ENCODE peak calls at places on chromosome 13, in eight cellular contexts. J is upper lobe of right lung, S is body of pancreas, R is mucosa of descending colon, F is adrenal gland, X is WTC11, U is cardiac fibroblast, D is thoracic aorta. Q is an unnamed sample.

GRCh38 chr13:93108111-93108581 is 118.5 kb upstream of the GPC6 start:
- DNase-seq in J (no peak), S (no peak), R (no peak), F (no peak), X (no peak), U (peak), D (no peak), Q (no peak)

GRCh38 chr13:43102304-43102703 is 78.9 kb downstream of the DNAJC15 start:
- DNase-seq in J (no peak), S (no peak), R (no peak), F (no peak), X (no peak), U (no peak), D (no peak), Q (no peak)

GRCh38 chr13:36992362-36992761 is 6.8 kb downstream of the ALG5 start:
- DNase-seq in J (no peak), S (no peak), R (no peak), F (no peak), X (no peak), U (no peak), D (no peak), Q (no peak)

GRCh38 chr13:95388420-95389079 is 87.3 kb upstream of the ABCC4 start:
- DNase-seq in J (no peak), S (no peak), R (no peak), F (no peak), X (no peak), U (no peak), D (no peak), Q (no peak)

GRCh38 chr13:48574036-48574796 is 41.3 kb upstream of the RCBTB2 start:
- DNase-seq in J (no peak), S (no peak), R (no peak), F (no peak), X (no peak), U (no peak), D (no peak), Q (no peak)

GRCh38 chr13:93963266-93964131 is 516.0 kb downstream of the DCT start:
- DNase-seq in J (no peak), S (no peak), R (no peak), F (no peak), X (no peak), U (peak), D (no peak), Q (peak)

GRCh38 chr13:103039183-103039582 is 27.0 kb downstream of the SLC10A2 start:
- DNase-seq in J (no peak), S (no peak), R (no peak), F (no peak), X (no peak), U (no peak), D (no peak), Q (no peak)

GRCh38 chr13:24709186-24709913 is 29.1 kb downstream of the ATP12A start:
- DNase-seq in J (no peak), S (no peak), R (no peak), F (no peak), X (no peak), U (no peak), D (no peak), Q (no peak)

GRCh38 chr13:76873454-76873853 is 12.8 kb downstream of the KCTD12 start:
- DNase-seq in J (no peak), S (no peak), R (no peak), F (no peak), X (no peak), U (no peak), D (no peak), Q (no peak)

GRCh38 chr13:46679369-46680180 is 117.4 kb downstream of the ESD start:
- DNase-seq in J (no peak), S (no peak), R (no peak), F (no peak), X (no peak), U (peak), D (no peak), Q (peak)

GRCh38 chr13:105363747-105364177 is 1171.7 kb downstream of the EFNB2 start:
- DNase-seq in J (no peak), S (no peak), R (no peak), F (no peak), X (no peak), U (no peak), D (no peak), Q (no peak)

GRCh38 chr13:99388334-99388923 is 81.2 kb upstream of the GPR183 start:
- DNase-seq in J (no peak), S (no peak), R (no peak), F (peak), X (no peak), U (no peak), D (no peak), Q (no peak)

GRCh38 chr13:71979616-71980015 is 112.6 kb upstream of the DACH1 start:
- DNase-seq in J (no peak), S (peak), R (no peak), F (no peak), X (peak), U (no peak), D (no peak), Q (no peak)

GRCh38 chr13:103965506-103966243 is 899.5 kb upstream of the SLC10A2 start:
- DNase-seq in J (no peak), S (no peak), R (no peak), F (no peak), X (no peak), U (no peak), D (no peak), Q (no peak)

GRCh38 chr13:112133489-112134149 is 66.7 kb downstream of the SOX1 start:
- DNase-seq in J (peak), S (no peak), R (no peak), F (no peak), X (no peak), U (no peak), D (no peak), Q (no peak)

GRCh38 chr13:36801035-36801434 is 18.0 kb upstream of the RFXAP start:
- DNase-seq in J (no peak), S (no peak), R (no peak), F (no peak), X (no peak), U (no peak), D (no peak), Q (no peak)

GRCh38 chr13:29993716-29994488 is 143.5 kb upstream of the UBL3 start:
- DNase-seq in J (no peak), S (no peak), R (no peak), F (no peak), X (no peak), U (no peak), D (no peak), Q (no peak)

GRCh38 chr13:27969073-27969865 is at the start of gene CDX2:
- DNase-seq in J (no peak), S (peak), R (peak), F (no peak), X (peak), U (no peak), D (no peak), Q (no peak)

GRCh38 chr13:49367640-49368431 is 76.0 kb downstream of the CAB39L start:
- DNase-seq in J (no peak), S (no peak), R (no peak), F (no peak), X (no peak), U (peak), D (no peak), Q (no peak)

GRCh38 chr13:109156181-109156935 is 526.9 kb downstream of the MYO16 start:
- DNase-seq in J (peak), S (no peak), R (no peak), F (no peak), X (no peak), U (peak), D (no peak), Q (peak)

GRCh38 chr13:22201395-22201794 is 530.5 kb downstream of the FGF9 start:
- DNase-seq in J (no peak), S (no peak), R (no peak), F (no peak), X (no peak), U (no peak), D (no peak), Q (no peak)

GRCh38 chr13:53921473-53921872 is 892.9 kb downstream of the OLFM4 start:
- DNase-seq in J (peak), S (no peak), R (no peak), F (no peak), X (no peak), U (no peak), D (no peak), Q (no peak)

GRCh38 chr13:35984776-35985453 is 146.3 kb downstream of the DCLK1 start:
- DNase-seq in J (no peak), S (no peak), R (no peak), F (no peak), X (peak), U (no peak), D (no peak), Q (no peak)

GRCh38 chr13:24392972-24393371 is 83.6 kb downstream of the C1QTNF9 start:
- DNase-seq in J (no peak), S (no peak), R (no peak), F (no peak), X (no peak), U (no peak), D (no peak), Q (no peak)

GRCh38 chr13:20823071-20823470 is 49.3 kb upstream of the EEF1AKMT1 start:
- DNase-seq in J (no peak), S (no peak), R (no peak), F (no peak), X (no peak), U (no peak), D (no peak), Q (no peak)

GRCh38 chr13:93182406-93182805 is 44.2 kb upstream of the GPC6 start:
- DNase-seq in J (no peak), S (no peak), R (no peak), F (no peak), X (no peak), U (peak), D (no peak), Q (no peak)

GRCh38 chr13:110509478-110509926 is 52.0 kb downstream of the RAB20 start:
- DNase-seq in J (no peak), S (no peak), R (no peak), F (no peak), X (no peak), U (no peak), D (no peak), Q (no peak)

GRCh38 chr13:110507678-110508381 is 53.7 kb downstream of the RAB20 start:
- DNase-seq in J (peak), S (peak), R (peak), F (no peak), X (no peak), U (no peak), D (no peak), Q (no peak)

GRCh38 chr13:110509971-110510786 is 51.3 kb downstream of the RAB20 start:
- DNase-seq in J (no peak), S (no peak), R (no peak), F (peak), X (no peak), U (no peak), D (no peak), Q (no peak)

GRCh38 chr13:110512198-110512740 is 49.3 kb downstream of the RAB20 start:
- DNase-seq in J (no peak), S (no peak), R (no peak), F (no peak), X (no peak), U (no peak), D (no peak), Q (no peak)

DNA sequence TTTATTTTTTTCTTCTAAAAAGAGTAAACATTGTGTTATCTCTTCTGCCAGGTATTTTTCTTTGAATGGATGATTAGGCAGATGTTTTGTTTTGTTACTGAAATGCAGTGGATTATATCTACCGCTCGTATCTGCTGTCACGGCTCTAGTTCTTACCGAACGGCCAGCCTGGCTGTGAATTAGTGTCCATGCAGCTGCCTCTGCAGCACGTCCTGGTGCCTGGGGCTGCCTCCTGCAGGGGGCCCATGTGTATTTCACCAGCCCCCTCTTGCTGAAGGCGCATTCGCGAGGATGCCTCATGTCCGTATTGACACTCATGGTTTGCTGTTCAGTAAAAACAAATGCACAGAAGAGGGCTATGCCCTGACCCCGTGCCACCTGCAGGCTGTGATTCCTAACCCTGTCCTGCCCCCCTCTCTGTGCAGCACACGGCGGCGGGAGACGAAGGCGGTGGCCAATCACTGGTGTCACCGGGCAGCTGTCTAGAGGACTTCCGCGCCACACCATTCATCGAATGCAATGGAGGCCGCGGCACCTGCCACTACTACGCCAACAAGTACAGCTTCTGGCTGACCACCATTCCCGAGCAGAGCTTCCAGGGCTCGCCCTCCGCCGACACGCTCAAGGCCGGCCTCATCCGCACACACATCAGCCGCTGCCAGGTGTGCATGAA is 49.9 kb downstream of the RAB20 start:
- DNase-seq in J (no peak), S (no peak), R (no peak), F (no peak), X (no peak), U (no peak), D (no peak), Q (no peak)
- TF ChIP-seq CTCF in J (no peak), S (no peak), R (no peak), F (no peak), X (no peak), U (no peak), D (no peak), Q (no peak)

GRCh38 chr13:97366172-97366688 is 67.7 kb upstream of the RAP2A start:
- DNase-seq in J (no peak), S (no peak), R (no peak), F (no peak), X (no peak), U (no peak), D (no peak), Q (no peak)
- TF ChIP-seq CTCF in J (no peak), S (no peak), R (no peak), F (no peak), X (no peak), U (no peak), D (no peak), Q (no peak)

GRCh38 chr13:40341501-40341900 is 324.9 kb downstream of the FOXO1 start:
- DNase-seq in J (no peak), S (no peak), R (no peak), F (no peak), X (no peak), U (no peak), D (no peak), Q (no peak)

GRCh38 chr13:40341086-40341471 is 325.4 kb downstream of the FOXO1 start:
- DNase-seq in J (no peak), S (no peak), R (no peak), F (no peak), X (no peak), U (no peak), D (no peak), Q (no peak)

GRCh38 chr13:40338217-40338616 is 328.2 kb downstream of the FOXO1 start:
- DNase-seq in J (no peak), S (no peak), R (no peak), F (no peak), X (no peak), U (no peak), D (no peak), Q (no peak)

GRCh38 chr13:40342461-40342860 is 324.0 kb downstream of the FOXO1 start:
- DNase-seq in J (no peak), S (no peak), R (no peak), F (no peak), X (no peak), U (no peak), D (no peak), Q (no peak)

GRCh38 chr13:40340368-40341085 is 325.9 kb downstream of the FOXO1 start:
- DNase-seq in J (no peak), S (peak), R (no peak), F (no peak), X (no peak), U (peak), D (no peak), Q (no peak)
- TF ChIP-seq CTCF in J (no peak), S (peak), R (no peak), F (no peak), X (no peak), U (peak), D (no peak), Q (no peak)

GRCh38 chr13:80923907-80924306 is 583.0 kb upstream of the SPRY2 start:
- DNase-seq in J (no peak), S (no peak), R (no peak), F (no peak), X (peak), U (peak), D (no peak), Q (no peak)
- TF ChIP-seq CTCF in J (peak), S (no peak), R (no peak), F (no peak), X (no peak), U (no peak), D (no peak), Q (no peak)

GRCh38 chr13:90253806-90254205 is 1093.7 kb upstream of the MIR17HG start:
- DNase-seq in J (no peak), S (no peak), R (no peak), F (no peak), X (no peak), U (no peak), D (no peak), Q (no peak)
- TF ChIP-seq CTCF in J (no peak), S (no peak), R (no peak), F (no peak), X (no peak), U (no peak), D (no peak), Q (no peak)

GRCh38 chr13:65966991-65967451 is 1263.1 kb downstream of the PCDH9 start:
- DNase-seq in J (no peak), S (no peak), R (no peak), F (no peak), X (no peak), U (peak), D (no peak), Q (no peak)
- TF ChIP-seq CTCF in J (no peak), S (no peak), R (no peak), F (no peak), X (peak), U (peak), D (no peak), Q (peak)

GRCh38 chr13:78689011-78689410 is 30.1 kb upstream of the OBI1 start:
- DNase-seq in J (no peak), S (no peak), R (no peak), F (no peak), X (no peak), U (peak), D (no peak), Q (no peak)
- TF ChIP-seq CTCF in J (no peak), S (no peak), R (no peak), F (no peak), X (no peak), U (no peak), D (no peak), Q (no peak)